ENCODE peak calls at places on chromosome 18, in five cellular contexts. C, K, B, H and Y are unnamed samples.

GRCh38 chr18:74528913-74529312 is 5.4 kb upstream of the CNDP1 start:
- DNase-seq in C (no peak), K (no peak), B (peak), H (no peak), Y (no peak)

GRCh38 chr18:61702007-61702406 is 190.8 kb downstream of the RNF152 start:
- DNase-seq in C (no peak), K (no peak), B (no peak), H (no peak), Y (no peak)

GRCh38 chr18:74137920-74138538 is 9.6 kb downstream of the FBXO15 start:
- DNase-seq in C (no peak), K (no peak), B (no peak), H (peak), Y (no peak)

GRCh38 chr18:41021089-41021488 is 933.9 kb upstream of the PIK3C3 start:
- DNase-seq in C (no peak), K (no peak), B (no peak), H (no peak), Y (no peak)

GRCh38 chr18:79217979-79218604 is 148.9 kb downstream of the ATP9B start:
- DNase-seq in C (no peak), K (no peak), B (peak), H (no peak), Y (no peak)

GRCh38 chr18:48319796-48320638 is 89.2 kb downstream of the ZBTB7C start:
- DNase-seq in C (no peak), K (peak), B (no peak), H (no peak), Y (no peak)

GRCh38 chr18:36086186-36086585 is 18.8 kb upstream of the RPRD1A start:
- DNase-seq in C (no peak), K (no peak), B (no peak), H (peak), Y (no peak)

GRCh38 chr18:30150466-30151019 is 892.0 kb downstream of the DSC3 start:
- DNase-seq in C (no peak), K (no peak), B (no peak), H (no peak), Y (no peak)

GRCh38 chr18:45127395-45127794 is 446.7 kb downstream of the SETBP1 start:
- DNase-seq in C (no peak), K (no peak), B (no peak), H (no peak), Y (no peak)

GRCh38 chr18:23740105-23740830 is 51.0 kb downstream of the LAMA3 start:
- DNase-seq in C (no peak), K (peak), B (no peak), H (no peak), Y (no peak)

GRCh38 chr18:48293954-48294893 is 115.0 kb downstream of the ZBTB7C start:
- DNase-seq in C (peak), K (no peak), B (no peak), H (no peak), Y (peak)

GRCh38 chr18:46478796-46479195 is 178.2 kb downstream of the LOXHD1 start:
- DNase-seq in C (no peak), K (no peak), B (no peak), H (no peak), Y (no peak)

GRCh38 chr18:45330170-45330594 is 285.1 kb upstream of the SLC14A2 start:
- DNase-seq in C (no peak), K (no peak), B (no peak), H (no peak), Y (no peak)

GRCh38 chr18:78788161-78788560 is 191.5 kb upstream of the SALL3 start:
- DNase-seq in C (peak), K (no peak), B (peak), H (no peak), Y (no peak)

GRCh38 chr18:33821503-33821902 is 243.5 kb downstream of the ASXL3 start:
- DNase-seq in C (no peak), K (no peak), B (no peak), H (no peak), Y (no peak)

GRCh38 chr18:63817441-63818051 is 42.3 kb downstream of the SERPINB7 start:
- DNase-seq in C (no peak), K (no peak), B (no peak), H (no peak), Y (no peak)

GRCh38 chr18:61666876-61667590 is 225.8 kb downstream of the RNF152 start:
- DNase-seq in C (no peak), K (no peak), B (no peak), H (no peak), Y (no peak)

GRCh38 chr18:8744656-8745055 is 39.3 kb downstream of the MTCL1 start:
- DNase-seq in C (no peak), K (no peak), B (no peak), H (no peak), Y (no peak)

GRCh38 chr18:75752864-75753263 is 325.4 kb upstream of the SMIM21 start:
- DNase-seq in C (no peak), K (no peak), B (no peak), H (peak), Y (no peak)

GRCh38 chr18:8816805-8817204 is 111.4 kb downstream of the MTCL1 start:
- DNase-seq in C (no peak), K (no peak), B (no peak), H (no peak), Y (no peak)

GRCh38 chr18:43671431-43671830 is 394.1 kb upstream of the SYT4 start:
- DNase-seq in C (no peak), K (no peak), B (no peak), H (no peak), Y (no peak)

GRCh38 chr18:56152547-56152946 is 485.8 kb downstream of the TXNL1 start:
- DNase-seq in C (no peak), K (no peak), B (no peak), H (no peak), Y (no peak)

GRCh38 chr18:79951545-79952456 is at the start of gene SLC66A2:
- DNase-seq in C (peak), K (peak), B (peak), H (peak), Y (peak)

GRCh38 chr18:692841-693240 is 19.6 kb downstream of the ENOSF1 start:
- DNase-seq in C (no peak), K (no peak), B (no peak), H (no peak), Y (no peak)

GRCh38 chr18:51458861-51459260 is 261.4 kb upstream of the MEX3C start:
- DNase-seq in C (no peak), K (no peak), B (no peak), H (no peak), Y (no peak)

GRCh38 chr18:55007582-55007981 is 48.3 kb upstream of the CCDC68 start:
- DNase-seq in C (no peak), K (no peak), B (no peak), H (no peak), Y (no peak)

GRCh38 chr18:59909289-59910036 is 9.7 kb downstream of the PMAIP1 start:
- DNase-seq in C (no peak), K (no peak), B (no peak), H (no peak), Y (no peak)

GRCh38 chr18:7877609-7878008 is 310.5 kb downstream of the PTPRM start:
- DNase-seq in C (no peak), K (no peak), B (no peak), H (no peak), Y (no peak)

GRCh38 chr18:56383349-56383748 is 255.0 kb downstream of the TXNL1 start:
- DNase-seq in C (no peak), K (no peak), B (no peak), H (no peak), Y (no peak)

GRCh38 chr18:25686960-25687520 is 335.1 kb upstream of the ZNF521 start:
- DNase-seq in C (no peak), K (no peak), B (no peak), H (no peak), Y (no peak)

GRCh38 chr18:41537666-41538065 is 417.4 kb upstream of the PIK3C3 start:
- DNase-seq in C (no peak), K (no peak), B (no peak), H (no peak), Y (no peak)

GRCh38 chr18:13614701-13615288 is 111.6 kb downstream of the FAM210A start:
- DNase-seq in C (peak), K (no peak), B (peak), H (peak), Y (no peak)

GRCh38 chr18:21300035-21300434 is 58.0 kb downstream of the GREB1L start:
- DNase-seq in C (no peak), K (no peak), B (no peak), H (no peak), Y (no peak)

GRCh38 chr18:79704631-79705030 is 25.0 kb downstream of the CTDP1 start:
- DNase-seq in C (no peak), K (no peak), B (no peak), H (no peak), Y (no peak)

GRCh38 chr18:26719909-26720308 is 145.6 kb downstream of the AQP4 start:
- DNase-seq in C (no peak), K (no peak), B (no peak), H (no peak), Y (no peak)

DNA sequence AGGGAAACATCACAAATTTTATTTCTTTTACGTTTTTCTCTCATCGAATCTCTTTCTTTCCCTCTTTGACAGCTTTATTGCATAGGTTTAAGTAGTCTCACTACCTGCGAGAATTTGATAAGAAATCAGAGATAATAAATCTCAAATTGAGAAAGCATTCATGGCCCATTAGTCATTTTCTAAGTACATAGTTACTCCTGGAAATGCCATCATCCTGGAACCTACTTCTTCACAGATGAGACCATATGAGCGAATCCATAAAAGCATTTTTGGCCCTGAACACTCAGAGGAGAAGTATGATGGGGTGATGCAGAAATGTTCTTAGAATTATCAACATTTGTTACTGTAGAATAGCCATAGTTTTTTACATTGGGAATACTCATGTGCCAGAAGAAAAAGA is 138.0 kb upstream of the ARHGAP28 start:
- DNase-seq in C (no peak), K (no peak), B (no peak), H (no peak), Y (no peak)
- TF ChIP-seq POLR2AphosphoS5 in C (no peak), K (no peak), B (no peak), H (no peak), Y (no peak)

DNA sequence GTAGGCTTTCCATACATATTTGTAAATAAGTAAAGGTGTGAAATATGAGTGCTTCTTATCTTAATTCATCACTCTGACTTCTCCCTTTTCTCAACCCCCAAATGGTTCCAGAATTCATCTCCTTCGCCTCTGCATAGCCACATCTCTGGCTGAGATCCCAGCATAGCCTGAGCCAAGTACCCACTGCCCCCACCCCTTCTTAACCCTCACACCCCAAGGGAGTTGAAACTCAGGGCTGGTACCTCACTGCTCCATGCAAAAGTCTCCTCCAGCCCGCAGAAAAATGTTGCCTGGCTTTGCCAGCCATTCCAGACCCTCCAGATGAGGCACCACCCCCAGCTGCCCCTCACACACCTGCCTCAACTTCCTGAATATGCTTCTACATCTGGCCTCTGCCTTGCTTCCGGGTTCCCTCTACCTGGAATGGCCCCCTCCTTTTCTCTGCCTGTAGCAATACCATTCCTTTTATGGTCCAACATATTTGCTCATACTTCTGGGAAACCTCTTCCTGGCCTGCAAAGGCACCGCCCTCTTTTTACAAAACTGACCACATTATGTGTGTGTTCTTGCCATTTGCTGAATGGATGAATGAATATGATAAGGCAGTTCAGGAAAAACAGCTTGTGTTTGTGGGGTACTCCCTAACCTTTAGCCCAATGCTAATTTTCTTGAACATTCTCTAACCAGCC is 112.8 kb downstream of the CELF4 start:
- DNase-seq in C (no peak), K (no peak), B (no peak), H (no peak), Y (peak)
- TF ChIP-seq POLR2AphosphoS5 in C (no peak), K (no peak), B (no peak), H (no peak), Y (no peak)

GRCh38 chr18:77199707-77200106 is 49.9 kb upstream of the GALR1 start:
- DNase-seq in C (no peak), K (no peak), B (no peak), H (no peak), Y (no peak)
- TF ChIP-seq POLR2AphosphoS5 in C (no peak), K (no peak), B (no peak), H (no peak), Y (no peak)

GRCh38 chr18:49621851-49622351 is 60.0 kb downstream of the LIPG start:
- DNase-seq in C (no peak), K (no peak), B (no peak), H (peak), Y (no peak)
- TF ChIP-seq POLR2AphosphoS5 in C (peak), K (no peak), B (no peak), H (no peak), Y (no peak)

DNA sequence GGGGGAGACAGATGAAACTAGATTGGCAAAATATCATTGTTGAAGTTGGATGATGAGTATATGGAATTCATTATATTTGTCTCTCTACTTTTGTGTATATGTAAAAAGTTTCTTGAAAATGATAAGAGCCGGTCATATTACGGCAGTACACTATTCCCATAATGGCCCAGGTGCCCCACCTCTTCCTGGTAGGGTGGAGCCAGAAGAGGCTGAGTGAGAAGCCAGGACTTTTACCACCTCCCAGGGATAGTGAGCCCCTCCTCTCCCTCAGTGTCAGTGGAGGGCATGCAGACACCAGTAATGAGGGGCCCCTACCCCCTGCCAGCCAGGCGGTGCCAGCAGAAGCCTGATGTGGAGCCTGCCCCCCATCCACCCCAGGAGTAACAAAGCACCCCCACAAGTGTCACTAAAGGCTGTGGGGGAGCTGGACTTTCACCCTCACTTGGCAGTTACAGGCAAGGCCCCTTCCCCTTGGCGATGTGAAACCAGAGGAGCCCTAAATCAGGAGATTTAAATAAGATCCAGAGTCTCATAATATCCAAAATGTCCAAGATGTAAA is 198.9 kb upstream of the RBBP8 start:
- DNase-seq in C (no peak), K (no peak), B (no peak), H (peak), Y (no peak)
- TF ChIP-seq POLR2AphosphoS5 in C (no peak), K (no peak), B (no peak), H (no peak), Y (no peak)

GRCh38 chr18:12041561-12041960 is 52.1 kb upstream of the ANKRD62 start:
- DNase-seq in C (no peak), K (no peak), B (no peak), H (no peak), Y (no peak)

GRCh38 chr18:12036201-12036751 is 55.0 kb downstream of the IMPA2 start:
- DNase-seq in C (no peak), K (no peak), B (peak), H (no peak), Y (peak)

GRCh38 chr18:12035481-12035880 is 54.2 kb downstream of the IMPA2 start:
- DNase-seq in C (no peak), K (no peak), B (peak), H (no peak), Y (no peak)

GRCh38 chr18:12038082-12038660 is 55.5 kb upstream of the ANKRD62 start:
- DNase-seq in C (no peak), K (peak), B (peak), H (peak), Y (no peak)

DNA sequence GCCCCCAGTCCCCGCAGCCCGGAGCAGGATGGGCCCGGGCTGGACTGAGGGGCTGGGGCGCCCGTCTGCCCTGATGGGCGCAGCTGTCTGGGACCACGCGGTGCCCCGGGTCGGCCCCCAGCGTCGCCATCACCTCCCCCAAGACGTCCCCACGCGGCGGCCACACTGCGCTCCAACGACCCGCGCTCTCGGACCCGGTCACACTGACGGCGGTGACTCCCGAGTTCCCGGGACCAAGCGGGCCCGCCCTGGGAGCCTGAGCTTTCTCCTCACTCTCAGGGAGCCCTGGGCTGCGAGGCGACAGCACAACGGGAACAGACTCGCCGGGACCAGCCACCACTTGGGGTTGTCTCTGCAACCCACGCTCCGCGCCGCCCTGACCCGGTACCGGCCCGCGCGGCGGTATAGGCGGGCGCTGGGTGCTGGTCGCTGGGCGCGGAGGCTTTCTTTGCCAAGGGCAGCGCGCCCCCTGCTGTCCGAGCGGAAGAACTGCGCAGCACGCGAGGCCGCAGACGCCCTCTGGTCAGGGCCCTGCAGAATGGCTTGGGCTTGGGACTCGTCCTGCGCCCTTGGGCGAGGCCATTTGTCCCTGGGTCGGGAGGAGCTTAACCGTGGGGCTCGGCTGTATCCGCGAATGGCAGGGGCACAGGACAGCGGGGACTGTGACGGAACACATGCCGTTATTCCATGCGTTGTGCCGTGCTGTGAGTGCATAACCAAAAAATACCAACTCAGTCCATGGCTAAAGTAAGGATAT is 54.8 kb upstream of the ANKRD62 start:
- DNase-seq in C (peak), K (peak), B (peak), H (peak), Y (peak)
- TF ChIP-seq POLR2AphosphoS5 in C (peak), K (peak), B (peak), H (no peak), Y (peak)